ENCODE peak calls at places on chromosomes 13 and 19, in eight cellular contexts. S is upper lobe of right lung, U is ovary, H is cardiac fibroblast, I is left ventricle myocardium inferior, M is prostate gland, F is AG09309, R is AG04450. E is an unnamed sample.

GRCh38 chr13:25502551-25502950 is 130.8 kb downstream of the ATP8A2 start:
- DNase-seq in S (no peak), U (no peak), H (no peak), I (no peak), M (no peak), F (no peak), R (no peak), E (no peak)

GRCh38 chr13:66618702-66619101 is 611.4 kb downstream of the PCDH9 start:
- DNase-seq in S (no peak), U (no peak), H (peak; percentile 64), I (no peak), M (no peak), F (no peak), R (peak; percentile 11), E (peak; percentile 4)

GRCh38 chr13:25352230-25352629 is 19.5 kb upstream of the ATP8A2 start:
- DNase-seq in S (no peak), U (no peak), H (no peak), I (no peak), M (no peak), F (no peak), R (no peak), E (no peak)

GRCh38 chr19:4754248-4754647 is 30.6 kb upstream of the DPP9 start:
- DNase-seq in S (no peak), U (no peak), H (no peak), I (no peak), M (no peak), F (no peak), R (no peak), E (no peak)

GRCh38 chr13:33541962-33542308 is 256.4 kb upstream of the STARD13 start:
- DNase-seq in S (no peak), U (no peak), H (no peak), I (no peak), M (no peak), F (no peak), R (no peak), E (no peak)

GRCh38 chr19:18833849-18834643 is 2.3 kb downstream of the UPF1 start:
- DNase-seq in S (no peak), U (no peak), H (no peak), I (no peak), M (peak; percentile 36), F (no peak), R (no peak), E (no peak)

GRCh38 chr19:49997709-49998108 is 27.5 kb downstream of the VRK3 start:
- DNase-seq in S (no peak), U (no peak), H (peak; percentile 28), I (no peak), M (no peak), F (no peak), R (no peak), E (no peak)

GRCh38 chr19:12689012-12689411 is 1.2 kb downstream of the GNG14 start:
- DNase-seq in S (peak; percentile 52), U (no peak), H (no peak), I (no peak), M (no peak), F (no peak), R (no peak), E (no peak)

GRCh38 chr19:4910594-4911273 is 1.4 kb downstream of the UHRF1 start:
- DNase-seq in S (no peak), U (no peak), H (peak; percentile 73), I (no peak), M (no peak), F (no peak), R (no peak), E (no peak)

DNA sequence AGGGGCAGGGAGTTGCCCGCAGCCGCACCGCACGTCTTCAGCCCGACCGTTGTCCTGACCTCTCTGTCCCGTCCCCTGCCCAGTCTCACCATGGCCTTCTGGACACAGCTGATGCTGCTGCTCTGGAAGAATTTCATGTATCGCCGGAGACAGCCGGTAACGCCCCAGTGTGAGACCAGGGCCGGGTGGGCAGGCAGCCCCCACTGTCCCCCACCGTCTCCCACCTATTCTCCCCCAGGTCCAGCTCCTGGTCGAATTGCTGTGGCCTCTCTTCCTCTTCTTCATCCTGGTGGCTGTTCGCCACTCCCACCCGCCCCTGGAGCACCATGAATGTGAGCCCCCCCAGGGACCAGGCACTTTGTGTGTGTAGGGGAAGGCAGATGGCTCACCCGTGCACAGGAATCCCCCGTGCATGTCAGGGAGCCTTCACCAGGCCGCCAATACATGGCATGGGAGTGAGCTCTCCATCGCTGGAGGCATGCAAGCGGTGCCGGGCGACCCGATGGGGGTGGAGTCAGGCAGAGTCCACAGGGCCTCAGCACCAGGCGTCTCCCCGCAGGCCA is 1.4 kb downstream of the ABCA7 start:
- DNase-seq in S (no peak), U (no peak), H (no peak), I (no peak), M (no peak), F (no peak), R (no peak), E (no peak)
- H3K4me3 ChIP-seq in S (peak overlapping the region; percentile 60), U (no peak overlapping the region), H (peak overlapping the region; percentile 65), I (peak overlapping the region; percentile 78), M (peak overlapping the region; percentile 28), F (peak overlapping the region; percentile 28), R (peak overlapping the region; percentile 65), E (peak overlapping the region; percentile 57)

DNA sequence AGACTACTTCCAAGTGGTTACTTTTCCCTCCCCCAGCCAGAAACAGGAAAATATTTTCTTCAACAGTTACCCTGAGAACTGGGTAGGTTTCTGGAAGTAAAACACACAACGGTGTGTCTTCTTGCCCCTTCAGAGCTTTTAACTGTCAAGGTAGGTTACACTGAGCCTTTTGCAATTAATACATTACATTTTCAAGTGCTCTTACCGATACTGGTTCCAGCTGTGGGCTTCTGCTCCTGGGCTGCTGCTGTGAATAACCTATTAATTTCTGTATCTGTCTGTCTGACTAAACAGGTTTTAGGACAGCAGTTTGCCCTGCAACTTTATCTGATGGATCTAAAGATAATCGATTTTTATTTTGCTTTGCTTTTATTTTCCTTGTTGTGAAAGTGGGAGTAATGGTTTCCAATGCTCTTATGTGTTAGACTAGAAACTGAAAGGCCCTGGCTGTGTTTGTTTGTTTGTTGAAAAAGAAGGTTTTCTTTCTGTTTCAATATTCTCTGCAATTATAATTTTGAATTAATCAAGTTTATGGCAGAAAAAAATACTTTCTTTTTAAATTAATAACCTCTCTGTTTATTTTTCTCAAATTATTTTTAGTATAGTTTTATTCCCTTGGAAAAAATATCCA is 196.7 kb upstream of the SLITRK6 start:
- DNase-seq in S (no peak), U (no peak), H (no peak), I (no peak), M (no peak), F (no peak), R (no peak), E (no peak)
- H3K4me3 ChIP-seq in S (no peak overlapping the region), U (no peak overlapping the region), H (no peak overlapping the region), I (no peak overlapping the region), M (no peak overlapping the region), F (no peak overlapping the region), R (no peak overlapping the region), E (no peak overlapping the region)

DNA sequence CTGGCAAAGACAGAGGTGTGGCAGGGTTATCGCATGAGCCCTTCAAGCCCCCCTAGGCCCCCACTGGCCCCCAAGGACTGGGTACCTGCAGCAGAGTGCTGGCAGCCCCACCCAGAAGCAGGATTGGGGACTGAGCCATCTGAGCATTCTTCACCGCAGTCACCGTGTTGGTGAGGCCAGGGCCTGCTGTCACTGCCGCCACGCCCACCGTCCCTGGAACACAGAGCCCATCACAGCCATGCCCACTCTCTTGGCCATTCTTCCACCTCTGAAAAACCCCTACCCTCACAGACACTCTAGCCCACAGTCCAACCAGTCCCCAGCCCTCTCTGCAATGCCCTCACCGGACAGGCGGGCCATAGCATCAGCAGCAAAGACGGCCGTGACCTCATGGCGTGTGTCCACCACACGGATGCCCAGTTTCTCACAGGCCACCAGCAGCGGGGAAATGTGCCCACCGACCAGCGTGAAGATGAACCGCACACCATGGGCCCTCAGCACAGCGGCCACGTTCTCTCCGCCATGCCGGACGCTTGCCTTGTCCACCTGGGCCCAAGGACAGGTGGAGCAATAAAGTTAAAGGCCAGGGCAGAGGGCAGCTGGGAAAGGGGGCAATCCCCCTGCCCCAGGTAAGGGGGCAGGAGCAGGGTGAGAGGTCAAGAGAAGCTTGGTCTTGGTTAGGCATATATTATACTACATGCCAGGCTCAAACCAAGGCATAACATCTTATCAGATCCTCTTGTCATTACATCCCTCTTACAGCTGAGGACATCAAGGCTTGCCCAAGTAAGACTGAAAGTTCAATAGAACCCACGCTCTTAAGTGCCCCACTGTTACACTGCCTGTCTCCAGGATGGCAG is 16.1 kb downstream of the SYDE1 start:
- DNase-seq in S (no peak), U (peak; percentile 47), H (no peak), I (no peak), M (no peak), F (no peak), R (no peak), E (no peak)
- H3K4me3 ChIP-seq in S (no peak overlapping the region), U (no peak overlapping the region), H (no peak overlapping the region), I (peak overlapping the region; percentile 45), M (no peak overlapping the region), F (no peak overlapping the region), R (peak overlapping the region; percentile 89), E (no peak overlapping the region)

GRCh38 chr19:11142528-11143171 is 12.9 kb downstream of the SPC24 start:
- DNase-seq in S (peak; percentile 95), U (peak; percentile 98), H (peak; percentile 96), I (peak; percentile 92), M (peak; percentile 62), F (peak; percentile 73), R (peak; percentile 92), E (peak; percentile 59)
- H3K4me3 ChIP-seq in S (peak overlapping the region; percentile 31), U (peak overlapping the region; percentile 9), H (no peak overlapping the region), I (peak overlapping the region; percentile 56), M (no peak overlapping the region), F (peak overlapping the region; percentile 10), R (peak overlapping the region; percentile 33), E (peak overlapping the region; percentile 29)

GRCh38 chr19:13864223-13864512 is 12.8 kb upstream of the NANOS3 start:
- DNase-seq in S (no peak), U (no peak), H (no peak), I (no peak), M (no peak), F (no peak), R (no peak), E (no peak)

GRCh38 chr19:13864513-13865242 is 12.3 kb upstream of the NANOS3 start:
- DNase-seq in S (no peak), U (peak; percentile 47), H (no peak), I (no peak), M (no peak), F (no peak), R (no peak), E (no peak)

GRCh38 chr19:13865578-13866462 is 11.1 kb upstream of the NANOS3 start:
- DNase-seq in S (no peak), U (peak; percentile 57), H (no peak), I (no peak), M (no peak), F (no peak), R (no peak), E (no peak)

GRCh38 chr19:13866463-13867046 is 10.4 kb upstream of the NANOS3 start:
- DNase-seq in S (no peak), U (no peak), H (no peak), I (no peak), M (no peak), F (no peak), R (no peak), E (no peak)

DNA sequence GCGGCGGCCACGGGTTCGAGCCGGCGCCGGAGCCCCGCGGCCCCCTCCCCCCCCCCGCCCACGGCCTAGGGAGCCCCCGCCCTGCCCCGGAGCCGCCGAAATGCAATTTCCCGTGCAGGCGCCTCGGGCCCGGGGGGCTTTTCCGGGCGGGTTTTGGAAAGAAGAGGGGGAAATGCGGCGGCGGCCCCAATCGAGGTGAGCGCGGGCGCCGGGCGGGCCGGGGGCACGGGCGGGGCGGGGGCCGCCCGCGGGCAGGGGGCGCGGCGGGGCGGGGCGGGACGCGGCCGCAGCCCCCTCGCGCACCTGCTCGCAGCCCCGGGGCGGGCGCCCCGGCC is 11.7 kb upstream of the NANOS3 start:
- DNase-seq in S (no peak), U (no peak), H (no peak), I (no peak), M (no peak), F (no peak), R (no peak), E (no peak)
- H3K4me3 ChIP-seq in S (peak overlapping the region; percentile 61), U (peak overlapping the region; percentile 58), H (peak overlapping the region; percentile 54), I (peak overlapping the region; percentile 85), M (peak overlapping the region; percentile 57), F (peak overlapping the region; percentile 58), R (peak overlapping the region; percentile 57), E (peak overlapping the region; percentile 61)

E was measured in AG04449.